ENCODE peak calls at places on chromosome 5, in ten cellular contexts. One of them, this sample, is unnamed.
A peak's percentile ranks its signal among the peaks of the same experiment; 100 is the strongest.

GRCh38 chr5:178483620-178484019 is 106.6 kb downstream of the COL23A1 start:
- DNase-seq in AG10803: peak; percentile 8
- DNase-seq in endothelial cell: no peak
- DNase-seq in nephron progenitor cell: no peak
- DNase-seq in body of pancreas: no peak
- DNase-seq in lower leg skin: no peak
- DNase-seq in cardiac fibroblast: no peak
- DNase-seq in glutamatergic neuron: no peak
- DNase-seq in dorsolateral prefrontal cortex: no peak
- DNase-seq in type B pancreatic cell: no peak
- DNase-seq in this sample: no peak

GRCh38 chr5:143434261-143435206 is 31.0 kb upstream of the NR3C1 start:
- DNase-seq in cardiac fibroblast: peak; percentile 37
- DNase-seq in AG10803: no peak
- DNase-seq in body of pancreas: no peak
- DNase-seq in type B pancreatic cell: no peak
- DNase-seq in lower leg skin: no peak
- DNase-seq in endothelial cell: no peak
- DNase-seq in nephron progenitor cell: no peak
- DNase-seq in glutamatergic neuron: no peak
- DNase-seq in dorsolateral prefrontal cortex: no peak
- DNase-seq in this sample: no peak

GRCh38 chr5:110045153-110045552 is 355.4 kb downstream of the MAN2A1 start:
- DNase-seq in endothelial cell: no peak
- DNase-seq in AG10803: peak; percentile 46
- DNase-seq in cardiac fibroblast: peak; percentile 13
- DNase-seq in body of pancreas: no peak
- DNase-seq in nephron progenitor cell: no peak
- DNase-seq in type B pancreatic cell: no peak
- DNase-seq in glutamatergic neuron: no peak
- DNase-seq in lower leg skin: no peak
- DNase-seq in dorsolateral prefrontal cortex: no peak
- DNase-seq in this sample: no peak

GRCh38 chr5:83955916-83956315 is 235.3 kb upstream of the HAPLN1 start:
- DNase-seq in lower leg skin: no peak
- DNase-seq in type B pancreatic cell: no peak
- DNase-seq in body of pancreas: no peak
- DNase-seq in glutamatergic neuron: no peak
- DNase-seq in nephron progenitor cell: no peak
- DNase-seq in endothelial cell: no peak
- DNase-seq in cardiac fibroblast: peak; percentile 58
- DNase-seq in AG10803: peak; percentile 51
- DNase-seq in dorsolateral prefrontal cortex: no peak
- DNase-seq in this sample: no peak

GRCh38 chr5:141869514-141869913 is 8.7 kb downstream of the PCDH1 start:
- DNase-seq in endothelial cell: no peak
- DNase-seq in nephron progenitor cell: no peak
- DNase-seq in type B pancreatic cell: no peak
- DNase-seq in cardiac fibroblast: no peak
- DNase-seq in dorsolateral prefrontal cortex: no peak
- DNase-seq in body of pancreas: peak; percentile 10
- DNase-seq in AG10803: no peak
- DNase-seq in glutamatergic neuron: no peak
- DNase-seq in lower leg skin: no peak
- DNase-seq in this sample: no peak

GRCh38 chr5:58794875-58795274 is 212.0 kb downstream of the RAB3C start:
- DNase-seq in lower leg skin: no peak
- DNase-seq in glutamatergic neuron: no peak
- DNase-seq in cardiac fibroblast: peak; percentile 1
- DNase-seq in type B pancreatic cell: no peak
- DNase-seq in nephron progenitor cell: no peak
- DNase-seq in AG10803: no peak
- DNase-seq in body of pancreas: no peak
- DNase-seq in dorsolateral prefrontal cortex: no peak
- DNase-seq in endothelial cell: no peak
- DNase-seq in this sample: peak; percentile 7

GRCh38 chr5:115948013-115948605 is 14.2 kb upstream of the LVRN start:
- DNase-seq in type B pancreatic cell: no peak
- DNase-seq in AG10803: peak; percentile 95
- DNase-seq in dorsolateral prefrontal cortex: no peak
- DNase-seq in endothelial cell: no peak
- DNase-seq in glutamatergic neuron: no peak
- DNase-seq in cardiac fibroblast: peak; percentile 86
- DNase-seq in body of pancreas: no peak
- DNase-seq in lower leg skin: peak; percentile 50
- DNase-seq in nephron progenitor cell: no peak
- DNase-seq in this sample: no peak

GRCh38 chr5:106241409-106241808 is 1429.3 kb downstream of the EFNA5 start:
- DNase-seq in nephron progenitor cell: no peak
- DNase-seq in lower leg skin: no peak
- DNase-seq in cardiac fibroblast: peak; percentile 14
- DNase-seq in dorsolateral prefrontal cortex: no peak
- DNase-seq in body of pancreas: no peak
- DNase-seq in glutamatergic neuron: no peak
- DNase-seq in type B pancreatic cell: no peak
- DNase-seq in AG10803: no peak
- DNase-seq in endothelial cell: no peak
- DNase-seq in this sample: peak; percentile 10

GRCh38 chr5:88325868-88326267 is 57.2 kb upstream of the TMEM161B start:
- DNase-seq in glutamatergic neuron: no peak
- DNase-seq in type B pancreatic cell: no peak
- DNase-seq in cardiac fibroblast: no peak
- DNase-seq in lower leg skin: no peak
- DNase-seq in AG10803: no peak
- DNase-seq in nephron progenitor cell: no peak
- DNase-seq in dorsolateral prefrontal cortex: no peak
- DNase-seq in endothelial cell: no peak
- DNase-seq in body of pancreas: no peak
- DNase-seq in this sample: no peak
- TF ChIP-seq CTCF in glutamatergic neuron: no peak
- TF ChIP-seq CTCF in type B pancreatic cell: no peak
- TF ChIP-seq CTCF in cardiac fibroblast: no peak
- TF ChIP-seq CTCF in lower leg skin: no peak
- TF ChIP-seq CTCF in AG10803: no peak
- TF ChIP-seq CTCF in nephron progenitor cell: no peak
- TF ChIP-seq CTCF in dorsolateral prefrontal cortex: no peak
- TF ChIP-seq CTCF in endothelial cell: no peak
- TF ChIP-seq CTCF in body of pancreas: no peak
- TF ChIP-seq CTCF in this sample: no peak

GRCh38 chr5:10220253-10220652 is 29.4 kb downstream of the ATPSCKMT start:
- DNase-seq in cardiac fibroblast: no peak
- DNase-seq in dorsolateral prefrontal cortex: peak; percentile 49
- DNase-seq in type B pancreatic cell: no peak
- DNase-seq in body of pancreas: no peak
- DNase-seq in endothelial cell: no peak
- DNase-seq in glutamatergic neuron: no peak
- DNase-seq in lower leg skin: no peak
- DNase-seq in nephron progenitor cell: no peak
- DNase-seq in AG10803: no peak
- DNase-seq in this sample: no peak
- TF ChIP-seq CTCF in cardiac fibroblast: no peak
- TF ChIP-seq CTCF in dorsolateral prefrontal cortex: peak; percentile 16
- TF ChIP-seq CTCF in type B pancreatic cell: peak; percentile 29
- TF ChIP-seq CTCF in body of pancreas: no peak
- TF ChIP-seq CTCF in endothelial cell: no peak
- TF ChIP-seq CTCF in glutamatergic neuron: no peak
- TF ChIP-seq CTCF in lower leg skin: no peak
- TF ChIP-seq CTCF in nephron progenitor cell: no peak
- TF ChIP-seq CTCF in AG10803: peak; percentile 42
- TF ChIP-seq CTCF in this sample: peak; percentile 43

DNA sequence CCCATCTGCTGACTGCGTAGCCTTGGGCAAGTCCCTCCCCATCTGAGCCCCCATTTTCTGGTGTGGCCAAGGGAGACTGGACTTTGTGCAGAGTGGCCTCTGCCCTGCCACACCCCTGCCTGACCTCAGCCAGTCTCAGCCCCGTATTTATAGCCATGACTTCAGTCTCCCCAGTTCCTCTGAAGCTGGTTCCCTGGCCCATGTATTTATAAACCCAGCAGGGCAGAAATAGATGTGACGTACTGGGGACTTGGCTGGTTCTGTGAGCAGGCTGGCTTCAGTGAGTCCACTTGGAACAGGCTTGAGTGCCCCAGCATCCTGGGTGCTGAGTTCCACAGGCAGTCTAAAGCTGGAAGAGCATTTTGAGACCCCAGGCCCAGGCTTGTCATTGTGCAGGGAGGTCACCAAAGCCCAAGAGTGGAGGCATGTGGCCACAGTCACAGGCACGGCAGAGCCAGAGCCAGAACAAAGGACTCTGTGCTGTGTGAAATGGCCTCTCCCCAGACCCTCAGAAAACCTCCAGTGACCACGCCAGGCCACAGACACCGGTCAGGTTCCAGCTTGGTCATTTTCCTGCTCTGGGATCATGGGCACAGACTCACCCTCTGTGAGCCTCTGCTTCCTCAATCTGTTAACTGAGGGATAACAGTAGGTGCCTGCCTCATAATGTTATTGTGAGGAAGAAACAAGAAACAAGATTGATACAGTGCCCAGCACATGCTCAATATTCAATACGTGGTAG is 30.4 kb upstream of the SYNPO start:
- DNase-seq in type B pancreatic cell: no peak
- DNase-seq in nephron progenitor cell: no peak
- DNase-seq in cardiac fibroblast: no peak
- DNase-seq in AG10803: no peak
- DNase-seq in lower leg skin: no peak
- DNase-seq in dorsolateral prefrontal cortex: no peak
- DNase-seq in body of pancreas: no peak
- DNase-seq in glutamatergic neuron: no peak
- DNase-seq in endothelial cell: no peak
- DNase-seq in this sample: peak; percentile 52
- TF ChIP-seq CTCF in type B pancreatic cell: no peak
- TF ChIP-seq CTCF in nephron progenitor cell: no peak
- TF ChIP-seq CTCF in cardiac fibroblast: no peak
- TF ChIP-seq CTCF in AG10803: no peak
- TF ChIP-seq CTCF in lower leg skin: no peak
- TF ChIP-seq CTCF in dorsolateral prefrontal cortex: no peak
- TF ChIP-seq CTCF in body of pancreas: no peak
- TF ChIP-seq CTCF in glutamatergic neuron: no peak
- TF ChIP-seq CTCF in endothelial cell: no peak
- TF ChIP-seq CTCF in this sample: no peak

GRCh38 chr5:1107167-1108007 is 4.5 kb downstream of the SLC12A7 start:
- DNase-seq in glutamatergic neuron: no peak
- DNase-seq in lower leg skin: no peak
- DNase-seq in endothelial cell: no peak
- DNase-seq in AG10803: no peak
- DNase-seq in type B pancreatic cell: no peak
- DNase-seq in nephron progenitor cell: no peak
- DNase-seq in body of pancreas: no peak
- DNase-seq in cardiac fibroblast: no peak
- DNase-seq in dorsolateral prefrontal cortex: no peak
- DNase-seq in this sample: peak; percentile 50
- TF ChIP-seq CTCF in glutamatergic neuron: no peak
- TF ChIP-seq CTCF in lower leg skin: no peak
- TF ChIP-seq CTCF in endothelial cell: no peak
- TF ChIP-seq CTCF in AG10803: no peak
- TF ChIP-seq CTCF in type B pancreatic cell: no peak
- TF ChIP-seq CTCF in nephron progenitor cell: no peak
- TF ChIP-seq CTCF in body of pancreas: no peak
- TF ChIP-seq CTCF in cardiac fibroblast: no peak
- TF ChIP-seq CTCF in dorsolateral prefrontal cortex: no peak
- TF ChIP-seq CTCF in this sample: no peak

DNA sequence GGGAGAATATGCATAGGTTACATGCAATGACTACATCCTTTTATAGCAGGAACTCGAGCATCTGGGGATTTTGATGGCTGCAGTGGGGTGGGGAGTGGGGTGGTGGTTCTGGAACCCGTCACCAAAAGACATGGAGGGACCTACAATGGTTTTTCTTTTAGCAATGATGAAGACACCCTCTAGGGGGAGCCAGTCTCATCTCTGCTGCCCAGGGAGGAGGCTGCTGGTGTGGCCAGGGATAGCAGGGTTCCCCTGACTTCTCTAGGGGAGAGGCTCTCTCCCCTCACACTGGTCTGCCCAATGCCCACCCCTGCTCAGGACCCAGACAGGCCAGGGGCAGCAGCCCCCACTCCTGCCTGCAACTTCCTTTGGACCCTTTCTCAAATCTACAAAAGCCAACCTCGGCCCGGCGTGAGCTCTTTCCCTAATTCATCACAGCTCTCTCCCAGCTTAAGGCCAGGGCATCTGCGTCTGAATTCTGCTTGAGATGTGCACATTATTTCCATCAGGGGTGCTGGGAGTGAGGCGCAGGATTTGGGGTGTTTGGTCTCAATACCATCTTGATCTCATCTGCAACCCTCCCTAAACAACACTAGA is 73.5 kb upstream of the RETREG1 start:
- DNase-seq in glutamatergic neuron: peak; percentile 47
- DNase-seq in nephron progenitor cell: peak; percentile 33
- DNase-seq in lower leg skin: no peak
- DNase-seq in AG10803: peak; percentile 40
- DNase-seq in cardiac fibroblast: peak; percentile 70
- DNase-seq in endothelial cell: peak; percentile 77
- DNase-seq in dorsolateral prefrontal cortex: no peak
- DNase-seq in body of pancreas: peak; percentile 36
- DNase-seq in type B pancreatic cell: no peak
- DNase-seq in this sample: peak; percentile 76
- TF ChIP-seq CTCF in glutamatergic neuron: peak; percentile 71
- TF ChIP-seq CTCF in nephron progenitor cell: peak; percentile 60
- TF ChIP-seq CTCF in lower leg skin: no peak
- TF ChIP-seq CTCF in AG10803: peak; percentile 84
- TF ChIP-seq CTCF in cardiac fibroblast: peak; percentile 87
- TF ChIP-seq CTCF in endothelial cell: peak; percentile 72
- TF ChIP-seq CTCF in dorsolateral prefrontal cortex: peak; percentile 68
- TF ChIP-seq CTCF in body of pancreas: peak; percentile 46
- TF ChIP-seq CTCF in type B pancreatic cell: peak; percentile 83
- TF ChIP-seq CTCF in this sample: peak; percentile 81

GRCh38 chr5:173984218-173984617 is 4.8 kb upstream of the C5orf47 start:
- DNase-seq in dorsolateral prefrontal cortex: no peak
- DNase-seq in body of pancreas: no peak
- DNase-seq in cardiac fibroblast: peak; percentile 52
- DNase-seq in nephron progenitor cell: no peak
- DNase-seq in type B pancreatic cell: no peak
- DNase-seq in lower leg skin: no peak
- DNase-seq in glutamatergic neuron: no peak
- DNase-seq in endothelial cell: no peak
- DNase-seq in AG10803: no peak
- DNase-seq in this sample: peak; percentile 57
- TF ChIP-seq CTCF in dorsolateral prefrontal cortex: peak; percentile 37
- TF ChIP-seq CTCF in body of pancreas: peak; percentile 43
- TF ChIP-seq CTCF in cardiac fibroblast: peak; percentile 48
- TF ChIP-seq CTCF in nephron progenitor cell: peak; percentile 43
- TF ChIP-seq CTCF in type B pancreatic cell: peak; percentile 47
- TF ChIP-seq CTCF in lower leg skin: no peak
- TF ChIP-seq CTCF in glutamatergic neuron: no peak
- TF ChIP-seq CTCF in endothelial cell: peak; percentile 21
- TF ChIP-seq CTCF in AG10803: peak; percentile 43
- TF ChIP-seq CTCF in this sample: peak; percentile 70

This sample was measured in Caco-2.